ENCODE peak calls at places on chromosomes 13 and 19, in eight cellular contexts. E is pancreas, F is IMR-90, Z is cardiac muscle cell, W is fibroblast of lung, O is colonic mucosa, Y is DND-41, H is suprapubic skin. J is an unnamed sample. For H3K4me1, the result is how much of the 10 kb centered on the place peaks cover.

GRCh38 chr13:109784590-109785140 is 1.7 kb downstream of the IRS2 start:
- DNase-seq in E (peak), W (peak), F (peak), Y (no peak), H (no peak), O (peak), Z (peak), J (peak)

GRCh38 chr19:50497030-50497420 is 14.0 kb downstream of the JOSD2 start:
- DNase-seq in E (peak), Y (no peak), H (no peak), O (no peak), F (no peak), W (no peak), Z (no peak), J (no peak)

GRCh38 chr19:29323972-29324680 is 111.2 kb upstream of the UQCRFS1 start:
- DNase-seq in E (no peak), Z (no peak), H (peak), F (no peak), W (no peak), Y (no peak), O (peak), J (no peak)

GRCh38 chr13:69477451-69477850 is 630.2 kb upstream of the ATXN8OS start:
- DNase-seq in Z (no peak), H (no peak), O (no peak), F (no peak), Y (no peak), W (no peak), E (no peak), J (no peak)

GRCh38 chr19:18223860-18224524 is 2.2 kb downstream of the PDE4C start:
- DNase-seq in H (no peak), O (peak), E (peak), F (no peak), Z (peak), W (no peak), Y (peak), J (no peak)

GRCh38 chr19:3389446-3389778 is 23.0 kb downstream of the NFIC start:
- DNase-seq in W (no peak), F (no peak), Z (no peak), H (no peak), E (no peak), O (no peak), Y (no peak), J (no peak)

GRCh38 chr13:23867027-23867491 is 22.1 kb downstream of the MIPEP start:
- DNase-seq in Y (no peak), W (peak), Z (peak), O (no peak), F (peak), E (no peak), H (no peak), J (no peak)

GRCh38 chr19:35518313-35518712 is 4.9 kb upstream of the DMKN start:
- DNase-seq in H (no peak), Z (peak), Y (no peak), O (no peak), E (no peak), W (peak), F (peak), J (no peak)

DNA sequence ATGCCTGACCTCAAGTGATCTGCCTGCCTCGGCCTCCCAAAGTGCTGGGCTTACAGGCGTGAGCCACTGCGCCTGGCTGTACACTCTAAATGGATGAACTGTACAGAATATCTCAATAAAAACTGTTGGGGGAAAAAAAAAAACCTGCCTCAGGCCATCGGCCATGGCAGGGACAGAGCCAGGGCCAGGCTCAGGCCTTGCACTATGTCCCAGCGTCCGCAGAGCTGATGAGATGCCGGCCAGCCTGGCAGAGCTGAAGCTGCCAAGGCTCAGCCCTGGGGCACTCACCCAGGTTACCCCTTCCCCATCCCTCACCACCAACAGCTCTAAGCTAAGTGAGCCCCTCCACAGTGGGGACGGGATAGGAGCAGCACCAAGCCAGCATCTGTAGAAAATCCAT is 6.1 kb downstream of the PPP6R1 start:
- DNase-seq in O (no peak), Y (no peak), W (no peak), H (no peak), Z (no peak), E (no peak), F (no peak), J (no peak)
- H3K4me1 ChIP-seq in O (under half), Y (half or more), W (under half), H (half or more), Z (under half), E (under half), F (under half), J (half or more)

GRCh38 chr19:1264801-1265610 is 4.1 kb upstream of the CIRBP start:
- DNase-seq in H (no peak), O (peak), W (peak), E (no peak), F (peak), Z (peak), Y (no peak), J (no peak)
- H3K4me1 ChIP-seq in H (half or more), O (under half), W (under half), E (under half), F (half or more), Z (half or more), Y (under half), J (half or more)

GRCh38 chr19:38682195-38682867 is 34.9 kb downstream of the ACTN4 start:
- DNase-seq in H (no peak), O (no peak), W (no peak), Z (no peak), Y (no peak), E (no peak), F (no peak), J (no peak)
- H3K4me1 ChIP-seq in H (half or more), O (under half), W (under half), Z (under half), Y (under half), E (half or more), F (half or more), J (half or more)

DNA sequence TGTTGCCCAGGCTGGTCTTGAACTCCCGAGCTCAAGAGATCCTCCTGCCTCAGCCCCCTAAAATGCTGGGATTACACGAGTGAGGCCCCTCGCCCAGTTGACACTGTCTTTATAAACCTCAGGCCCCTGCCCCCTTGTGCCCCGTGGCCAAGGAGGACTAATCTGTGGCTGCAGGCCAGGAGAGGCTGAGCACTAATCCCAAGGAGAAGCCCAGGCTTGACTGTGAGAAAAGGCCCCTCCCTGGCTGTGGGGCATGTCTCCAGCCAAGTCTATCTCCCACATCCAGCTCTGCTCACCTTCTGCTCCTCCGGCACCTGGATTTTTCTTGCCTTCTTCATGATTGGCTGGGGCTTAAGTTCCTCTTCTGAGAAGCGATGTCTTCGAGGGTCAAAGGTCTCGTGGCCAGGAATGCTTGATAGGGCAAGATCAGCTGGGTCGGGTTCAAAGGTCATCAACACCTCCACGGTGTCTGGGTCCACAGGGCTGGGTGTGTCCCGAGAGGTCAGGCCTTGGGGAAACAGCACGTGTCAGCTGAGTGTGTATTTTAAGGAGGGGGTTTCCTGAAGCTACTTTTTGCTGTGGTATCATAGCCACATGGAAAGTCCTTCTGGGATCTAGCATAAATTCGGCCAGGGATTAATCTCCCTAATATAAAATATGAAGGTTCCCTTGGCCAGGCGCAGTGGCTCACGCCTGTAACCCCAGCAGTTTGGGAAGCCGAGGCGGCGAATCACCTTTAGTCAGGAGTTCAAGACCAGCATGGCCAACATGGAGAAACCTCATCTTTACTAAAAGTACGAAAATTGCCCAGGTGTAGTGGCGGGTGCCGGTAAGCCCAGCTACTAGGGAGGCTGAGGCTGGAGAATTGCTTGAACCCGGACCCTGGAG is 3.8 kb downstream of the DBP start:
- DNase-seq in Y (peak), W (no peak), Z (no peak), E (no peak), O (peak), F (no peak), H (no peak), J (no peak)
- H3K4me1 ChIP-seq in Y (under half), W (under half), Z (under half), E (under half), O (under half), F (under half), H (half or more), J (under half)

GRCh38 chr19:41322451-41322850 is 12.5 kb downstream of the CCDC97 start:
- DNase-seq in F (no peak), E (peak), H (no peak), O (no peak), Z (no peak), Y (no peak), W (no peak), J (no peak)
- H3K4me1 ChIP-seq in F (under half), E (under half), H (half or more), O (under half), Z (under half), Y (under half), W (half or more), J (under half)

DNA sequence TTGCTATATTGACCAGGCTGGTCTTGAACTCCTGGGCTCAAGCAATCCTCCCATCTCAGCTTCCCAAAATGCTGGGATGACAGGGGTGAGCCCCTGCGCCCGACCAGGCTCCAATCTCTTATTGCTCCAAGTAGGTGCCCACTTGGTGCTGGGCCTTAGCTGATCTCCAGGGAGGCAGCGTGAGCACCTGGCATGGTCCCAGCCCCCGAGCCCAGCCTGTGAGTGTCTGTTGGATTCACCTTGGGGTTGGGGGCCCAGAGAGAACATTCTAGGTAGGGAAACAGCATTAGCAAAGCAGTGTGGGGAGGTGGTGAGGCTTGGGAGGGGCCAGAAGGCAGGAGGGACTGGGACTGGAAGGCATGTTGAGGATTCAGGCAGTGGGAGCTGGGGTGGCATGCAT is 45.5 kb downstream of the DNM2 start:
- DNase-seq in E (peak), H (no peak), F (no peak), Y (no peak), O (no peak), W (no peak), Z (no peak), J (no peak)
- H3K4me1 ChIP-seq in E (under half), H (half or more), F (under half), Y (under half), O (half or more), W (under half), Z (under half), J (half or more)

GRCh38 chr13:91632071-91632470 is 233.7 kb downstream of the GPC5 start:
- DNase-seq in Z (no peak), E (no peak), H (no peak), O (no peak), F (peak), W (peak), Y (no peak), J (no peak)
- H3K4me1 ChIP-seq in Z (under half), E (under half), H (under half), O (under half), F (under half), W (under half), Y (under half), J (under half)

GRCh38 chr13:99756281-99756680 is 215.3 kb downstream of the ZIC5 start:
- DNase-seq in W (no peak), Y (no peak), O (no peak), F (no peak), Z (no peak), H (no peak), E (no peak), J (no peak)
- H3K4me1 ChIP-seq in W (under half), Y (under half), O (under half), F (under half), Z (under half), H (under half), E (under half), J (under half)

GRCh38 chr19:54211214-54211613 is 10.6 kb downstream of the RPS9 start:
- DNase-seq in Z (no peak), H (peak), Y (no peak), F (no peak), O (no peak), W (no peak), E (no peak), J (no peak)
- H3K4me1 ChIP-seq in Z (under half), H (under half), Y (under half), F (under half), O (under half), W (under half), E (under half), J (half or more)